ENCODE peak calls at places on chromosome 22, in ten cellular contexts. Q is SK-N-SH, T is pancreas, G is MM.1S, V is sigmoid colon, S is gastrocnemius medialis, W is AG04450, J is right atrium auricular region, U is H1, X is IMR-90. A is an unnamed sample. For H3K27me3, the result is how much of the 10 kb centered on the place peaks cover.

GRCh38 chr22:46546466-46547178 is 9.2 kb upstream of the CELSR1 start:
- DNase-seq in J (peak), W (no peak), X (peak), V (no peak), S (no peak), T (peak), G (no peak), U (no peak), Q (no peak), A (no peak)

GRCh38 chr22:45546333-45547015 is 43.8 kb downstream of the FBLN1 start:
- DNase-seq in W (no peak), V (no peak), U (no peak), J (no peak), S (no peak), G (no peak), Q (no peak), X (no peak), T (no peak), A (no peak)

GRCh38 chr22:35630387-35630793 is 13.3 kb upstream of the MB start:
- DNase-seq in U (no peak), W (peak), V (peak), G (no peak), J (no peak), S (no peak), X (peak), T (no peak), Q (no peak), A (no peak)

GRCh38 chr22:22912722-22913253 is 25.2 kb downstream of the IGLL5 start:
- DNase-seq in X (no peak), T (no peak), V (no peak), U (no peak), W (no peak), G (no peak), Q (no peak), S (no peak), J (no peak), A (no peak)

GRCh38 chr22:45966320-45966891 is 10.6 kb downstream of the WNT7B start:
- DNase-seq in X (no peak), W (no peak), S (no peak), U (no peak), V (no peak), J (no peak), Q (no peak), G (peak), T (peak), A (no peak)

GRCh38 chr22:37100589-37101127 is 8.9 kb downstream of the TMPRSS6 start:
- DNase-seq in J (no peak), V (no peak), T (no peak), G (no peak), S (no peak), X (no peak), U (no peak), Q (no peak), W (no peak), A (no peak)

GRCh38 chr22:30649430-30650007 is 13.9 kb downstream of the SLC35E4 start:
- DNase-seq in J (no peak), S (peak), T (peak), W (no peak), V (no peak), G (no peak), Q (no peak), U (no peak), X (peak), A (no peak)

GRCh38 chr22:30701872-30702271 is 7.2 kb downstream of the OSBP2 start:
- DNase-seq in U (no peak), W (peak), S (no peak), X (peak), V (no peak), G (no peak), J (no peak), Q (no peak), T (no peak), A (no peak)

GRCh38 chr22:23673826-23674690 is 16.8 kb upstream of the RGL4 start:
- DNase-seq in J (no peak), G (no peak), Q (no peak), U (no peak), W (no peak), V (peak), S (no peak), X (no peak), T (no peak), A (no peak)

GRCh38 chr22:34845391-34845790 is 220.6 kb upstream of the ISX start:
- DNase-seq in W (no peak), T (no peak), Q (no peak), U (no peak), G (no peak), V (no peak), S (no peak), X (no peak), J (no peak), A (no peak)

GRCh38 chr22:28349114-28349513 is 330.5 kb downstream of the TTC28 start:
- DNase-seq in X (no peak), G (no peak), Q (peak), J (no peak), S (no peak), V (no peak), T (no peak), U (no peak), W (no peak), A (no peak)

GRCh38 chr22:36206255-36206654 is 4.6 kb upstream of the APOL4 start:
- DNase-seq in X (no peak), V (no peak), J (no peak), S (no peak), T (no peak), W (no peak), G (no peak), U (no peak), Q (no peak), A (no peak)

GRCh38 chr22:17891427-17892167 is 117.3 kb upstream of the BID start:
- DNase-seq in G (no peak), J (no peak), U (peak), W (no peak), T (no peak), Q (peak), S (peak), X (no peak), V (no peak), A (no peak)

GRCh38 chr22:31083923-31084810 is 3.0 kb downstream of the SMTN start:
- DNase-seq in J (no peak), U (no peak), W (no peak), G (peak), T (peak), X (no peak), V (no peak), Q (peak), S (peak), A (no peak)

GRCh38 chr22:25176175-25176574 is 23.5 kb upstream of the CRYBB3 start:
- DNase-seq in T (no peak), W (no peak), V (no peak), G (no peak), X (no peak), J (no peak), S (no peak), U (no peak), Q (no peak), A (no peak)

GRCh38 chr22:24950272-24950902 is 2.1 kb upstream of the KIAA1671 start:
- DNase-seq in Q (peak), V (no peak), W (no peak), X (peak), G (no peak), U (peak), T (no peak), J (no peak), S (no peak), A (no peak)

GRCh38 chr22:16824718-16825687 is at the start of gene XKR3:
- DNase-seq in V (no peak), S (no peak), T (no peak), Q (no peak), W (no peak), X (no peak), G (peak), U (no peak), J (no peak), A (no peak)

GRCh38 chr22:46612904-46613605 is 7.1 kb upstream of the GRAMD4 start:
- DNase-seq in G (no peak), S (no peak), X (no peak), T (no peak), U (no peak), V (no peak), Q (peak), J (no peak), W (no peak), A (no peak)

GRCh38 chr22:22818861-22819855 is 68.5 kb upstream of the IGLL5 start:
- DNase-seq in Q (no peak), T (no peak), W (no peak), U (no peak), G (peak), V (no peak), X (no peak), J (no peak), S (no peak), A (no peak)

GRCh38 chr22:44326549-44326881 is 13.8 kb upstream of the SHISAL1 start:
- DNase-seq in T (no peak), J (no peak), X (no peak), Q (peak), W (no peak), U (no peak), G (no peak), V (no peak), S (no peak), A (no peak)

GRCh38 chr22:44330188-44330726 is 17.5 kb upstream of the SHISAL1 start:
- DNase-seq in U (no peak), G (no peak), V (peak), Q (no peak), J (no peak), S (no peak), X (no peak), T (no peak), W (no peak), A (no peak)

GRCh38 chr22:44329179-44329796 is 16.5 kb upstream of the SHISAL1 start:
- DNase-seq in Q (no peak), W (no peak), G (peak), S (no peak), X (peak), J (no peak), T (no peak), V (peak), U (no peak), A (no peak)

GRCh38 chr22:44328762-44329161 is 16.0 kb upstream of the SHISAL1 start:
- DNase-seq in Q (no peak), T (no peak), G (no peak), U (no peak), W (no peak), V (peak), J (no peak), S (no peak), X (no peak), A (no peak)

GRCh38 chr22:44328326-44328725 is 15.6 kb upstream of the SHISAL1 start:
- DNase-seq in V (no peak), Q (no peak), J (no peak), W (no peak), S (no peak), X (no peak), U (no peak), T (no peak), G (no peak), A (no peak)
- H3K27me3 ChIP-seq in V (under half), Q (under half), J (under half), W (under half), S (half or more), X (under half), U (under half), T (under half), G (half or more), A (under half)

GRCh38 chr22:39895682-39896081 is 2.1 kb upstream of the ENTHD1 start:
- DNase-seq in Q (no peak), W (no peak), J (no peak), X (no peak), S (no peak), U (no peak), T (no peak), V (no peak), G (no peak), A (no peak)
- TF ChIP-seq CTCF in Q (no peak), W (no peak), J (no peak), X (no peak), S (no peak), U (no peak), T (no peak), V (no peak), G (no peak), A (no peak)

GRCh38 chr22:21105294-21105693 is 59.5 kb downstream of the LRRC74B start:
- DNase-seq in X (no peak), Q (no peak), S (no peak), T (no peak), V (no peak), J (no peak), G (no peak), W (no peak), U (no peak), A (no peak)
- H3K4me3 ChIP-seq in X (no peak), Q (no peak), S (no peak), T (no peak), V (no peak), J (no peak), G (no peak), W (no peak), U (no peak), A (no peak)

DNA sequence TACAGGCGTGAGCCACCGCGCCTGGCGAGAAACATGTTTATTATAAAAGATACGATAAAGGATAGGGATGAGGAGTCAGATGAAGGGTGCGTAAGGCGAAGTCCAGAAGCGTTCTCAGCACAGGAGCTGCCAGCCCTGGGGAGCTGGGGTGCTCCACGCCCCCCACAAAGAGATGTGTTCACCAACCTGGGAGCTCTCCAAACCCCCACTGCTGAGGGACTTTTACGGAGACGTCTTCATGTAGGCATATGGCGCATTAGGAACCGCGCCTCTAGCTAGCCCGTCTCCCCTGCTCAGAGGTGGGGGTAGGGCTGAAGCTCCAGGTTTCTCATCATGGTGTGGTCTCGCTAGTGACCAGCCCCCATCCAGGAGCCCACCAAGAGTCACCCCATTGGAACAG is 8.4 kb upstream of the ZBED4 start:
- DNase-seq in V (no peak), Q (no peak), S (no peak), T (no peak), J (no peak), U (no peak), X (no peak), G (no peak), W (no peak), A (no peak)
- H3K27me3 ChIP-seq in V (under half), Q (under half), S (under half), T (under half), J (under half), U (under half), X (half or more), G (under half), W (half or more), A (under half)

GRCh38 chr22:38494939-38495338 is 11.2 kb downstream of the DDX17 start:
- DNase-seq in U (no peak), Q (no peak), G (no peak), T (no peak), V (no peak), S (no peak), J (no peak), X (no peak), W (no peak), A (no peak)
- TF ChIP-seq CTCF in U (peak), Q (no peak), G (no peak), T (no peak), V (no peak), S (no peak), J (no peak), X (no peak), W (peak), A (no peak)

DNA sequence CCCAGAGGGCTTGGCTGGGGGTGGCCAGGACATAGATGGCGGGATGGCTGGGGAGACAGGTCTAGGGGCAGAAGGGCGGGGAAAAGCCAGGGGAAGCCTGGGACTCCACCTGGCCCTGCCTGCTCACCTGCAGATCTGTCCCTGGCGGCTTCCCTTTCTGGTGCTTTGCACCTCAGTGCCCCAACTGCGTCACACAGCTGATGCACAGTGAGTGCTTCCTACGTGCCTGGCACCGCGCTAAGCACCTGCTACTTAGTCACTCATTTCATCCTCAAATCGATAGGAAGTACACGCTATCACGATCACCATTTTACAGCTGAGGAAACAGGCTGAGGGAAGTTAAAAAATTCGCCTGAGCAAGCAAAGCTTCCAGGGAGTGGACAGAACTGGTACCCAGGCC is 62.9 kb upstream of the TTLL12 start:
- DNase-seq in T (no peak), X (no peak), G (no peak), S (no peak), W (no peak), V (no peak), Q (no peak), J (no peak), U (no peak), A (no peak)
- H3K4me3 ChIP-seq in T (no peak), X (no peak), G (no peak), S (no peak), W (no peak), V (no peak), Q (no peak), J (no peak), U (no peak), A (no peak)

GRCh38 chr22:49699928-49700498 is 127.7 kb downstream of the BRD1 start:
- DNase-seq in U (peak), J (no peak), T (no peak), V (no peak), X (no peak), S (no peak), G (no peak), W (no peak), Q (no peak), A (no peak)
- H3K27me3 ChIP-seq in U (under half), J (under half), T (under half), V (under half), X (under half), S (under half), G (half or more), W (under half), Q (under half), A (under half)

DNA sequence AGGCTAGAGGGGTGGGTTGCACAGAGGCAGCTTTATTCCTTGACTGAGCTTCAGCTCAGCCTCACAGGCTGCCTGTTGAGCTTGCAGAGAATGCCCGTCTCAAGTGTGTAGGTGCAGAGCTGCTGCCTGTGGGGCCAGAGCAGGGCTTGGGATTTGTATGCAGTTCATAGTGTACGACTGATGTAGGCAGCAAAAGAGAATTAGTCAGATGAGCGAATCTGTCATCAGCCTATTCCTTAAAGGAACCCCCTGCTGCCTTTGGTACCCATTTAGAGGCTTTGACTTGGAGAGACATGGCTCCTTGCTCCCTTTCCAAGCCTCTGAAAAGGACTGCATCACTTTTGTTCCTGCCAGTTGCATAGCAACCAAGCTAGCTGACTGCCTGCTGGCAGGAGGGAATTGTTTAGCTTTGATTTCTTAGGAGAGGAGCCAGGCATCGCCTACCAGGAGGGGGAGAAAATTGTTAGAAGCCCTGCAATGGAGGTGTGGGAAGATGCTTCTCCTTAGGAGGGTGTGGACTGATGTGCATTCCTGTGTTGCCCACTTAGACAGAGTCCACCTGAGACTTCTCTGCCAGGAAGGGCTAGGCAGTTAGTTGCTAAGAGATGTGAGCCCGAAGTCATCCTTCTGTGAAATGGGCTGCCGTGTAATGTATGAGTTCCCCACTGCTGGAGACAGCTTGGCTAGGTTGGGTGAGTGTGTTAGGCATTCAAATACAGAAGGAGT is 10.9 kb downstream of the ACO2 start:
- DNase-seq in U (peak), G (no peak), Q (no peak), V (no peak), X (peak), S (peak), J (no peak), T (no peak), W (no peak), A (no peak)
- TF ChIP-seq CTCF in U (peak), G (no peak), Q (no peak), V (no peak), X (peak), S (no peak), J (no peak), T (no peak), W (peak), A (peak)

A was measured in BJ.